ENCODE peak calls at places on chromosomes 16 and 17, in seven cellular contexts. One of them, this sample, is unnamed.
A peak's percentile ranks its signal among the peaks of the same experiment; 100 is the strongest.

GRCh38 chr17:72363336-72363620 is 242.5 kb downstream of the SOX9 start:
- DNase-seq in SK-N-SH: peak; percentile 83
- DNase-seq in H1: no peak
- DNase-seq in HCT116: no peak
- DNase-seq in IMR-90: no peak
- DNase-seq in K562: no peak
- DNase-seq in GM12878: no peak
- DNase-seq in this sample: no peak

GRCh38 chr17:63911657-63912100 is 621 bp upstream of the CSHL1 start:
- DNase-seq in H1: peak; percentile 87
- DNase-seq in K562: peak; percentile 64
- DNase-seq in HCT116: peak; percentile 16
- DNase-seq in SK-N-SH: peak; percentile 88
- DNase-seq in IMR-90: peak; percentile 8
- DNase-seq in GM12878: no peak
- DNase-seq in this sample: no peak

GRCh38 chr16:52578829-52579193 is 31.9 kb upstream of the TOX3 start:
- DNase-seq in H1: no peak
- DNase-seq in GM12878: no peak
- DNase-seq in HCT116: no peak
- DNase-seq in IMR-90: no peak
- DNase-seq in SK-N-SH: no peak
- DNase-seq in K562: no peak
- DNase-seq in this sample: no peak

GRCh38 chr17:1709403-1709891 is 730 bp downstream of the TLCD2 start:
- DNase-seq in HCT116: no peak
- DNase-seq in IMR-90: no peak
- DNase-seq in SK-N-SH: peak; percentile 62
- DNase-seq in K562: no peak
- DNase-seq in H1: no peak
- DNase-seq in GM12878: no peak
- DNase-seq in this sample: no peak

GRCh38 chr16:48383877-48384304 is 1.3 kb downstream of the SIAH1 start:
- DNase-seq in K562: peak; percentile 55
- DNase-seq in SK-N-SH: no peak
- DNase-seq in GM12878: no peak
- DNase-seq in H1: no peak
- DNase-seq in IMR-90: no peak
- DNase-seq in HCT116: no peak
- DNase-seq in this sample: peak; percentile 70

GRCh38 chr16:24972608-24973220 is 42.5 kb downstream of the ARHGAP17 start:
- DNase-seq in K562: no peak
- DNase-seq in HCT116: no peak
- DNase-seq in IMR-90: no peak
- DNase-seq in SK-N-SH: no peak
- DNase-seq in H1: no peak
- DNase-seq in GM12878: no peak
- DNase-seq in this sample: no peak

GRCh38 chr16:8644151-8644512 is 22.6 kb downstream of the METTL22 start:
- DNase-seq in SK-N-SH: no peak
- DNase-seq in K562: no peak
- DNase-seq in HCT116: no peak
- DNase-seq in GM12878: no peak
- DNase-seq in H1: no peak
- DNase-seq in IMR-90: no peak
- DNase-seq in this sample: no peak

GRCh38 chr17:54177606-54178308 is 355.0 kb downstream of the KIF2B start:
- DNase-seq in HCT116: no peak
- DNase-seq in GM12878: no peak
- DNase-seq in K562: no peak
- DNase-seq in H1: no peak
- DNase-seq in SK-N-SH: no peak
- DNase-seq in IMR-90: no peak
- DNase-seq in this sample: no peak

GRCh38 chr17:2179615-2180295 is 123.8 kb downstream of the SMG6 start:
- DNase-seq in H1: no peak
- DNase-seq in GM12878: no peak
- DNase-seq in SK-N-SH: peak; percentile 81
- DNase-seq in IMR-90: peak; percentile 98
- DNase-seq in K562: no peak
- DNase-seq in HCT116: no peak
- DNase-seq in this sample: no peak

GRCh38 chr16:30756781-30757100 is 5.1 kb downstream of the CFAP119 start:
- DNase-seq in SK-N-SH: no peak
- DNase-seq in IMR-90: no peak
- DNase-seq in HCT116: no peak
- DNase-seq in GM12878: no peak
- DNase-seq in H1: no peak
- DNase-seq in K562: no peak
- DNase-seq in this sample: no peak

GRCh38 chr16:3161235-3162018 is 26.6 kb upstream of the OR1F1 start:
- DNase-seq in SK-N-SH: no peak
- DNase-seq in HCT116: no peak
- DNase-seq in IMR-90: no peak
- DNase-seq in K562: no peak
- DNase-seq in H1: no peak
- DNase-seq in GM12878: no peak
- DNase-seq in this sample: no peak

GRCh38 chr17:40103742-40104095 is 3.3 kb upstream of the NR1D1 start:
- DNase-seq in SK-N-SH: no peak
- DNase-seq in IMR-90: no peak
- DNase-seq in K562: no peak
- DNase-seq in GM12878: no peak
- DNase-seq in H1: no peak
- DNase-seq in HCT116: no peak
- DNase-seq in this sample: no peak

GRCh38 chr17:60106377-60107059 is 27.8 kb upstream of the HEATR6 start:
- DNase-seq in SK-N-SH: no peak
- DNase-seq in K562: peak; percentile 14
- DNase-seq in H1: no peak
- DNase-seq in GM12878: no peak
- DNase-seq in HCT116: no peak
- DNase-seq in IMR-90: peak; percentile 85
- DNase-seq in this sample: no peak

GRCh38 chr17:56641894-56642293 is 48.4 kb downstream of the NOG start:
- DNase-seq in HCT116: no peak
- DNase-seq in IMR-90: no peak
- DNase-seq in SK-N-SH: no peak
- DNase-seq in GM12878: no peak
- DNase-seq in K562: no peak
- DNase-seq in H1: no peak
- DNase-seq in this sample: no peak

GRCh38 chr17:60311186-60311585 is 80.7 kb downstream of the USP32 start:
- DNase-seq in K562: no peak
- DNase-seq in H1: no peak
- DNase-seq in GM12878: no peak
- DNase-seq in SK-N-SH: no peak
- DNase-seq in HCT116: no peak
- DNase-seq in IMR-90: peak; percentile 43
- DNase-seq in this sample: no peak

GRCh38 chr16:51922476-51922875 is 624.5 kb downstream of the TOX3 start:
- DNase-seq in SK-N-SH: no peak
- DNase-seq in IMR-90: no peak
- DNase-seq in GM12878: no peak
- DNase-seq in HCT116: no peak
- DNase-seq in K562: no peak
- DNase-seq in H1: no peak
- DNase-seq in this sample: no peak

GRCh38 chr16:23705517-23705902 is 7.5 kb downstream of the ERN2 start:
- DNase-seq in SK-N-SH: no peak
- DNase-seq in GM12878: no peak
- DNase-seq in H1: no peak
- DNase-seq in HCT116: no peak
- DNase-seq in IMR-90: no peak
- DNase-seq in K562: no peak
- DNase-seq in this sample: no peak

GRCh38 chr17:73506470-73507435 is 137.5 kb downstream of the SDK2 start:
- DNase-seq in SK-N-SH: peak; percentile 83
- DNase-seq in IMR-90: no peak
- DNase-seq in K562: no peak
- DNase-seq in H1: no peak
- DNase-seq in GM12878: no peak
- DNase-seq in HCT116: no peak
- DNase-seq in this sample: no peak

GRCh38 chr17:74792586-74792985 is 16.4 kb upstream of the NAT9 start:
- DNase-seq in IMR-90: no peak
- DNase-seq in GM12878: no peak
- DNase-seq in SK-N-SH: no peak
- DNase-seq in H1: no peak
- DNase-seq in K562: no peak
- DNase-seq in HCT116: no peak
- DNase-seq in this sample: no peak

GRCh38 chr17:74177018-74177450 is 26.4 kb upstream of the RPL38 start:
- DNase-seq in IMR-90: peak; percentile 37
- DNase-seq in H1: no peak
- DNase-seq in K562: no peak
- DNase-seq in SK-N-SH: no peak
- DNase-seq in HCT116: no peak
- DNase-seq in GM12878: no peak
- DNase-seq in this sample: no peak

GRCh38 chr16:69520413-69520799 is 45.4 kb upstream of the NFAT5 start:
- DNase-seq in K562: no peak
- DNase-seq in IMR-90: no peak
- DNase-seq in HCT116: no peak
- DNase-seq in SK-N-SH: no peak
- DNase-seq in H1: no peak
- DNase-seq in GM12878: no peak
- DNase-seq in this sample: no peak

GRCh38 chr17:60091109-60091508 is 12.4 kb upstream of the HEATR6 start:
- DNase-seq in HCT116: no peak
- DNase-seq in GM12878: no peak
- DNase-seq in K562: no peak
- DNase-seq in SK-N-SH: no peak
- DNase-seq in H1: no peak
- DNase-seq in IMR-90: no peak
- DNase-seq in this sample: no peak

GRCh38 chr16:88345031-88345942 is 37.5 kb upstream of the ZNF469 start:
- DNase-seq in IMR-90: no peak
- DNase-seq in SK-N-SH: peak; percentile 23
- DNase-seq in HCT116: no peak
- DNase-seq in H1: no peak
- DNase-seq in K562: no peak
- DNase-seq in GM12878: no peak
- DNase-seq in this sample: no peak

GRCh38 chr17:4520881-4521600 is 22.4 kb downstream of the SPNS2 start:
- DNase-seq in IMR-90: peak; percentile 54
- DNase-seq in H1: no peak
- DNase-seq in GM12878: no peak
- DNase-seq in HCT116: no peak
- DNase-seq in K562: no peak
- DNase-seq in SK-N-SH: no peak
- DNase-seq in this sample: no peak

GRCh38 chr16:4372578-4373355 is 1.1 kb downstream of the VASN start:
- DNase-seq in H1: no peak
- DNase-seq in HCT116: no peak
- DNase-seq in K562: peak; percentile 33
- DNase-seq in SK-N-SH: peak; percentile 85
- DNase-seq in GM12878: no peak
- DNase-seq in IMR-90: peak; percentile 79
- DNase-seq in this sample: peak; percentile 86

GRCh38 chr16:47392114-47392513 is 68.7 kb downstream of the ITFG1 start:
- DNase-seq in SK-N-SH: no peak
- DNase-seq in GM12878: peak; percentile 40
- DNase-seq in IMR-90: no peak
- DNase-seq in K562: peak; percentile 86
- DNase-seq in HCT116: peak; percentile 31
- DNase-seq in H1: no peak
- DNase-seq in this sample: peak; percentile 53

GRCh38 chr17:929547-929946 is 50.0 kb downstream of the NXN start:
- DNase-seq in H1: no peak
- DNase-seq in IMR-90: no peak
- DNase-seq in SK-N-SH: no peak
- DNase-seq in K562: no peak
- DNase-seq in HCT116: no peak
- DNase-seq in GM12878: no peak
- DNase-seq in this sample: no peak

GRCh38 chr17:45305532-45306087 is 11.2 kb downstream of the MAP3K14 start:
- DNase-seq in GM12878: no peak
- DNase-seq in K562: no peak
- DNase-seq in IMR-90: peak; percentile 74
- DNase-seq in HCT116: no peak
- DNase-seq in H1: no peak
- DNase-seq in SK-N-SH: no peak
- DNase-seq in this sample: no peak

GRCh38 chr17:77618173-77618572 is 340.3 kb upstream of the TNRC6C start:
- DNase-seq in IMR-90: no peak
- DNase-seq in SK-N-SH: no peak
- DNase-seq in K562: no peak
- DNase-seq in H1: no peak
- DNase-seq in GM12878: no peak
- DNase-seq in HCT116: no peak
- DNase-seq in this sample: no peak

GRCh38 chr17:28675980-28676379 is 14.0 kb downstream of the SUPT6H start:
- DNase-seq in SK-N-SH: no peak
- DNase-seq in IMR-90: no peak
- DNase-seq in HCT116: peak; percentile 10
- DNase-seq in H1: no peak
- DNase-seq in K562: peak; percentile 25
- DNase-seq in GM12878: no peak
- DNase-seq in this sample: peak; percentile 30
- TF ChIP-seq RAD21 in SK-N-SH: peak; percentile 13
- TF ChIP-seq RAD21 in IMR-90: no peak
- TF ChIP-seq RAD21 in HCT116: peak; percentile 54
- TF ChIP-seq RAD21 in H1: peak; percentile 43
- TF ChIP-seq RAD21 in K562: peak; percentile 46
- TF ChIP-seq RAD21 in GM12878: peak; percentile 56
- TF ChIP-seq RAD21 in this sample: peak; percentile 59

DNA sequence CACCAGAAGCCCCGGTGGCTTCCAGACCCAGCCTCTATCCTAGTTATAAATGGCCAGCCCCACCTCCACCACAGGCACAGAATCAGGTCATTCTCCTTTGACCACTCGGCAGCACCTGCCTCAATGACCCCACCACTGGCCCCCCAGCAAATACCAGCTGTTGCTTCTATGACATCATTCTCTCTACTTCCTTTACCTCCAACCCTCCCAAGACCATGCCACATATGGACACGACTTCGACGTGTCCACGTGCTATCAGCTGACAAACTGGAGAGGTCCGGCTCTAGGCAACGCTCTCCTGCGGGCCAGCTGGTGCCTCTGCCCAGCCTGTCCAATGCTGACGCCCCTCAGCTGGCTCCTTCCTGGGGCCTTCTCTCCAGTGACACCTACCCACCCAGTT is 5.9 kb downstream of the ALYREF start:
- DNase-seq in HCT116: no peak
- DNase-seq in GM12878: no peak
- DNase-seq in H1: no peak
- DNase-seq in IMR-90: no peak
- DNase-seq in K562: no peak
- DNase-seq in SK-N-SH: peak; percentile 23
- DNase-seq in this sample: no peak
- H3K9ac ChIP-seq in HCT116: no peak overlapping the region
- H3K9ac ChIP-seq in GM12878: no peak overlapping the region
- H3K9ac ChIP-seq in H1: peak overlapping the region; percentile 11
- H3K9ac ChIP-seq in IMR-90: no peak overlapping the region
- H3K9ac ChIP-seq in K562: peak overlapping the region; percentile 57
- H3K9ac ChIP-seq in SK-N-SH: no peak overlapping the region
- H3K9ac ChIP-seq in this sample: no peak overlapping the region

GRCh38 chr16:86410076-86410475 is 100.3 kb upstream of the FOXF1 start:
- DNase-seq in H1: no peak
- DNase-seq in HCT116: no peak
- DNase-seq in K562: no peak
- DNase-seq in SK-N-SH: no peak
- DNase-seq in IMR-90: no peak
- DNase-seq in GM12878: no peak
- DNase-seq in this sample: no peak
- TF ChIP-seq RAD21 in H1: no peak
- TF ChIP-seq RAD21 in HCT116: no peak
- TF ChIP-seq RAD21 in K562: no peak
- TF ChIP-seq RAD21 in SK-N-SH: no peak
- TF ChIP-seq RAD21 in IMR-90: no peak
- TF ChIP-seq RAD21 in GM12878: no peak
- TF ChIP-seq RAD21 in this sample: no peak

GRCh38 chr17:38867179-38867994 is 2.5 kb upstream of the LASP1 start:
- DNase-seq in K562: peak; percentile 87
- DNase-seq in SK-N-SH: no peak
- DNase-seq in IMR-90: peak; percentile 68
- DNase-seq in HCT116: no peak
- DNase-seq in GM12878: peak; percentile 73
- DNase-seq in H1: peak; percentile 86
- DNase-seq in this sample: peak; percentile 77
- H3K9ac ChIP-seq in K562: peak overlapping the region; percentile 73
- H3K9ac ChIP-seq in SK-N-SH: no peak overlapping the region
- H3K9ac ChIP-seq in IMR-90: peak overlapping the region; percentile 87
- H3K9ac ChIP-seq in HCT116: peak overlapping the region; percentile 74
- H3K9ac ChIP-seq in GM12878: peak overlapping the region; percentile 93
- H3K9ac ChIP-seq in H1: peak overlapping the region; percentile 55
- H3K9ac ChIP-seq in this sample: peak overlapping the region; percentile 87